ENCODE peak calls at places on chromosomes 5 and 9, in five cellular contexts. D, O, U, H and P are unnamed samples.

GRCh38 chr9:33250458-33250995 is 10.6 kb downstream of the SPINK4 start:
- DNase-seq in O (no peak), D (no peak), U (no peak), H (no peak), P (peak; percentile 85)

GRCh38 chr9:124282442-124283231 is 24.9 kb downstream of the NEK6 start:
- DNase-seq in O (peak; percentile 77), U (no peak), D (peak; percentile 62), H (no peak), P (peak; percentile 79)

GRCh38 chr5:59021286-59021673 is 438.4 kb downstream of the RAB3C start:
- DNase-seq in H (no peak), D (no peak), U (no peak), O (no peak), P (no peak)

GRCh38 chr9:36189978-36190377 is 743 bp upstream of the CLTA start:
- DNase-seq in U (peak; percentile 56), D (no peak), O (peak; percentile 33), H (no peak), P (no peak)

GRCh38 chr5:124627815-124628214 is 118.6 kb downstream of the ZNF608 start:
- DNase-seq in U (no peak), D (no peak), H (no peak), O (no peak), P (no peak)

GRCh38 chr9:129839324-129840023 is 4.2 kb downstream of the USP20 start:
- DNase-seq in O (no peak), U (no peak), D (no peak), H (no peak), P (no peak)

GRCh38 chr9:92489209-92489608 is 6.9 kb upstream of the ASPN start:
- DNase-seq in D (no peak), U (no peak), H (no peak), O (no peak), P (peak; percentile 62)

GRCh38 chr5:115414406-115415142 is 118.1 kb upstream of the CCDC112 start:
- DNase-seq in D (no peak), H (no peak), O (no peak), U (no peak), P (peak; percentile 99)

GRCh38 chr5:14293279-14293678 is 150.1 kb downstream of the TRIO start:
- DNase-seq in D (no peak), U (no peak), O (no peak), H (no peak), P (no peak)

GRCh38 chr5:138720840-138721239 is 32.4 kb upstream of the CTNNA1 start:
- DNase-seq in D (no peak), O (no peak), H (no peak), U (no peak), P (no peak)

GRCh38 chr9:93037476-93037971 is 21.0 kb upstream of the SUSD3 start:
- DNase-seq in H (no peak), D (no peak), O (no peak), U (no peak), P (no peak)

GRCh38 chr9:28031521-28032177 is 458.4 kb upstream of the C9orf72 start:
- DNase-seq in O (no peak), U (no peak), H (no peak), D (no peak), P (no peak)

GRCh38 chr5:164013077-164013670 is 507.8 kb downstream of the MAT2B start:
- DNase-seq in O (peak; percentile 80), D (peak; percentile 45), U (peak; percentile 75), H (peak; percentile 19), P (peak; percentile 86)

GRCh38 chr5:132050661-132051371 is 9.6 kb upstream of the IL3 start:
- DNase-seq in H (no peak), U (no peak), O (no peak), D (no peak), P (no peak)

GRCh38 chr5:401216-402034 is 41.6 kb upstream of the EXOC3 start:
- DNase-seq in U (no peak), D (no peak), O (no peak), H (no peak), P (no peak)

GRCh38 chr9:105204416-105204815 is 40.0 kb upstream of the SLC44A1 start:
- DNase-seq in H (no peak), D (no peak), U (no peak), O (no peak), P (no peak)

GRCh38 chr5:43042176-43042625 is 2.1 kb upstream of the ANXA2R start:
- DNase-seq in O (no peak), D (peak; percentile 47), H (no peak), U (peak; percentile 82), P (peak; percentile 69)

GRCh38 chr5:103393131-103393754 is 134.7 kb downstream of the MACIR start:
- DNase-seq in H (peak; percentile 3), D (no peak), U (no peak), O (peak; percentile 5), P (no peak)

GRCh38 chr9:110891760-110892159 is 146.5 kb downstream of the LPAR1 start:
- DNase-seq in H (no peak), U (peak; percentile 51), O (no peak), D (no peak), P (peak; percentile 75)

GRCh38 chr9:112689341-112689740 is 28.6 kb downstream of the INIP start:
- DNase-seq in H (no peak), D (no peak), O (no peak), U (no peak), P (no peak)

GRCh38 chr5:56076486-56076885 is 81.7 kb upstream of the IL6ST start:
- DNase-seq in H (no peak), O (no peak), U (no peak), D (no peak), P (no peak)

GRCh38 chr5:1480217-1480616 is 35.0 kb upstream of the SLC6A3 start:
- DNase-seq in O (peak; percentile 11), D (no peak), H (no peak), U (peak; percentile 63), P (no peak)

GRCh38 chr9:127506814-127507750 is 55.8 kb downstream of the LRSAM1 start:
- DNase-seq in D (no peak), H (no peak), O (peak; percentile 80), U (no peak), P (peak; percentile 74)

GRCh38 chr9:113963017-113963620 is 87.0 kb downstream of the ZNF618 start:
- DNase-seq in D (peak; percentile 28), O (peak; percentile 71), H (no peak), U (peak; percentile 62), P (peak; percentile 49)

GRCh38 chr5:53001541-53001940 is 12.4 kb downstream of the ITGA2 start:
- DNase-seq in D (peak; percentile 89), O (no peak), H (no peak), U (no peak), P (no peak)

GRCh38 chr9:127424669-127424986 is 446 bp downstream of the ZNF79 start:
- DNase-seq in U (no peak), O (peak; percentile 50), D (no peak), H (no peak), P (no peak)

GRCh38 chr5:43354774-43355173 is 41.6 kb upstream of the HMGCS1 start:
- DNase-seq in H (no peak), O (no peak), U (no peak), D (no peak), P (no peak)

GRCh38 chr9:87497604-87498045 is at the start of gene DAPK1:
- DNase-seq in D (peak; percentile 55), H (no peak), O (peak; percentile 69), U (peak; percentile 79), P (no peak)

GRCh38 chr9:133943781-133944745 is 48.1 kb downstream of the VAV2 start:
- DNase-seq in D (no peak), H (no peak), O (no peak), U (no peak), P (peak; percentile 26)

GRCh38 chr9:133944746-133945135 is 47.4 kb downstream of the VAV2 start:
- DNase-seq in O (no peak), D (no peak), U (no peak), H (no peak), P (peak; percentile 62)

GRCh38 chr9:133943036-133943780 is 48.9 kb downstream of the VAV2 start:
- DNase-seq in H (no peak), O (no peak), U (no peak), D (no peak), P (no peak)

GRCh38 chr9:133939845-133940244 is 52.3 kb downstream of the VAV2 start:
- DNase-seq in H (no peak), O (no peak), D (no peak), U (no peak), P (no peak)

DNA sequence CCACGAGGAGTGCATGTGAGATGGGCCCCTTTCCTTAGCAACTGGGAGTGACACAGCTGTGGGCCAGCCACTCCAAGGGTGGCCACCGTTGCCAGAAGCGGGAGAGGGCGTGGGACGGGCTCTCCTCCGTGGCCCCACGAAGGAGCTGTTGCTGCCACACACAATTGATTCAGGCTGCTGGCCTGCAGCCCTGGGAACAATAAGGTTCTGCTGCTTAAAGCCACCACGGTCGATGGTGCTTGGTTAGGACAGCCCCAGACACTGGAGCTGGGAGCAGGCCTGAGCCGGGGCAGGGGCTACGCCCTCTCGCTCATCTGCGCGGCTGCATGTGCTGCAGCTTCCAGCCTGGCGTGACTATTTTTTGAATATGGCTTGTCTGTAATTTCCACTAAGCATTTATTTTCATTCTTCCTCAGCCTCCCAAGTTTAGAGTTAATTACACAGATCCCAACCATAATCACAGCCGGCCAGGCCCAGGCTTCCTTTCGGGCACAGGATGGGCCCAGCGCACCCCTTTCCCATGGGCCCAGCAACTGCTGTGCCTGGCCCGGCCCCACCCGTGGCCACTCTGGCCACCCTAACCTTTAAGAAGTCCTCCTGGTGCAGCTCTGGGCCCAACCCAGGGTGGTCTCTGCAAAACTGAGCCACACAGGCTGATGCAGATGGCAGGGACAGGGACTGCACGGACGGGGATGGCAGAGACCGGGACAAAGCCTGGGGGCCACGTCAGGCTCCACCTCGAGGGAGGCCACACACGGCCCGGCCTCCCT is 49.7 kb downstream of the VAV2 start:
- DNase-seq in D (no peak), H (no peak), O (no peak), U (no peak), P (no peak)
- H3K4me2 ChIP-seq in D (no peak overlapping the region), H (no peak overlapping the region), O (no peak overlapping the region), U (no peak overlapping the region), P (no peak overlapping the region)

GRCh38 chr5:92678576-92679105 is 902.4 kb downstream of the NR2F1-AS1 start:
- DNase-seq in D (peak; percentile 4), H (no peak), O (no peak), U (peak; percentile 44), P (no peak)
- TF ChIP-seq BHLHE40 in D (no peak), H (no peak), O (no peak), U (no peak), P (no peak)

GRCh38 chr9:20462410-20462809 is 159.9 kb downstream of the MLLT3 start:
- DNase-seq in U (no peak), D (no peak), O (no peak), H (no peak), P (no peak)
- TF ChIP-seq CTCF in U (no peak), D (peak; percentile 15), O (no peak), H (no peak), P (peak; percentile 3)

GRCh38 chr9:21970001-21970799 is 24.0 kb downstream of the CDKN2A start:
- DNase-seq in H (no peak), U (no peak), D (no peak), O (no peak), P (no peak)

GRCh38 chr9:21968331-21969010 is 25.7 kb downstream of the CDKN2A start:
- DNase-seq in O (no peak), H (no peak), U (no peak), D (no peak), P (no peak)

GRCh38 chr9:21969011-21969935 is 24.9 kb downstream of the CDKN2A start:
- DNase-seq in O (no peak), H (no peak), U (no peak), D (no peak), P (no peak)

GRCh38 chr9:21972361-21972760 is 21.8 kb downstream of the CDKN2A start:
- DNase-seq in U (no peak), H (no peak), O (no peak), D (no peak), P (no peak)

GRCh38 chr9:21970800-21971620 is 23.2 kb downstream of the CDKN2A start:
- DNase-seq in D (no peak), U (no peak), H (no peak), O (no peak), P (no peak)
- H3K4me2 ChIP-seq in D (no peak overlapping the region), U (no peak overlapping the region), H (no peak overlapping the region), O (no peak overlapping the region), P (no peak overlapping the region)